ENCODE peak calls at places on chromosomes 16 and 17, in five cellular contexts. F, C, N, G and U are unnamed samples.

GRCh38 chr17:3691539-3692166 is 4.3 kb downstream of the P2RX5 start:
- DNase-seq in F (no peak), C (no peak), N (no peak), G (no peak), U (no peak)

GRCh38 chr16:65449526-65449925 is 327.7 kb upstream of the CDH11 start:
- DNase-seq in F (no peak), C (no peak), N (no peak), G (no peak), U (no peak)

GRCh38 chr17:18368948-18369347 is 5.6 kb upstream of the SHMT1 start:
- DNase-seq in F (no peak), C (no peak), N (no peak), G (no peak), U (no peak)

GRCh38 chr16:27489421-27489820 is 60.3 kb downstream of the GTF3C1 start:
- DNase-seq in F (no peak), C (no peak), N (no peak), G (no peak), U (no peak)

GRCh38 chr16:28925386-28926228 is 569 bp upstream of the RABEP2 start:
- DNase-seq in F (peak; percentile 91), C (peak; percentile 89), N (peak; percentile 67), G (peak; percentile 85), U (peak; percentile 80)

GRCh38 chr16:86227801-86228200 is 282.5 kb upstream of the FOXF1 start:
- DNase-seq in F (no peak), C (no peak), N (peak; percentile 0), G (no peak), U (no peak)

GRCh38 chr17:81018044-81018802 is 16.7 kb upstream of the BAIAP2 start:
- DNase-seq in F (peak; percentile 82), C (no peak), N (no peak), G (peak; percentile 36), U (no peak)

GRCh38 chr16:84851192-84852127 is 31.7 kb downstream of the CRISPLD2 start:
- DNase-seq in F (no peak), C (no peak), N (no peak), G (peak; percentile 95), U (no peak)

GRCh38 chr16:86826931-86827330 is 248.6 kb downstream of the FOXL1 start:
- DNase-seq in F (peak; percentile 91), C (no peak), N (no peak), G (no peak), U (peak; percentile 30)

GRCh38 chr16:85838381-85838780 is 38.9 kb downstream of the COX4I1 start:
- DNase-seq in F (no peak), C (no peak), N (no peak), G (no peak), U (no peak)

GRCh38 chr17:75073618-75074047 is 14.1 kb upstream of the SLC16A5 start:
- DNase-seq in F (no peak), C (no peak), N (no peak), G (no peak), U (no peak)

GRCh38 chr17:323721-324139 is 28.9 kb downstream of the RPH3AL start:
- DNase-seq in F (no peak), C (no peak), N (no peak), G (no peak), U (no peak)

GRCh38 chr17:55004484-55004883 is 35.9 kb downstream of the STXBP4 start:
- DNase-seq in F (no peak), C (no peak), N (no peak), G (no peak), U (no peak)

DNA sequence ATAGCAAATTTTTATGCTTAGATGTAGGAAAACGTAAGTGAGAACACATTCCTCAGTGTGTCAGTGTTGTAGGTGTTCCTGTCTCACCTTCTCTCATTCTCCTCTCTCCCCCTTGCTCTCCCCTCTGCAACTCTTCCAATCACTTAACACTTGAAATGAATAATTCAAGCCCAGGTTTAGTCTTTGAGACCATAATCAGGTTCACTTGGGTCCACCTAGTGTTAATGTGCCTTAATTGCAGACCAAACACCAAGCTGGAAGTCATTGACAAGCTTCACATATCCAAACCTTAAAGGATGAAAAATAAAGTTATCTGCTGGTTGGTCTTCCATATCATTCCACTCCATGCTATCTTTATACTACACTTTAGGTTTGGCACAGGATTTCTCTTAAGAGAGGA is 37.0 kb downstream of the STXBP4 start:
- DNase-seq in F (peak; percentile 30), C (no peak), N (no peak), G (peak; percentile 43), U (no peak)
- TF ChIP-seq CTCF in F (peak; percentile 58), C (peak; percentile 60), N (peak; percentile 26), G (peak; percentile 45), U (peak; percentile 36)

DNA sequence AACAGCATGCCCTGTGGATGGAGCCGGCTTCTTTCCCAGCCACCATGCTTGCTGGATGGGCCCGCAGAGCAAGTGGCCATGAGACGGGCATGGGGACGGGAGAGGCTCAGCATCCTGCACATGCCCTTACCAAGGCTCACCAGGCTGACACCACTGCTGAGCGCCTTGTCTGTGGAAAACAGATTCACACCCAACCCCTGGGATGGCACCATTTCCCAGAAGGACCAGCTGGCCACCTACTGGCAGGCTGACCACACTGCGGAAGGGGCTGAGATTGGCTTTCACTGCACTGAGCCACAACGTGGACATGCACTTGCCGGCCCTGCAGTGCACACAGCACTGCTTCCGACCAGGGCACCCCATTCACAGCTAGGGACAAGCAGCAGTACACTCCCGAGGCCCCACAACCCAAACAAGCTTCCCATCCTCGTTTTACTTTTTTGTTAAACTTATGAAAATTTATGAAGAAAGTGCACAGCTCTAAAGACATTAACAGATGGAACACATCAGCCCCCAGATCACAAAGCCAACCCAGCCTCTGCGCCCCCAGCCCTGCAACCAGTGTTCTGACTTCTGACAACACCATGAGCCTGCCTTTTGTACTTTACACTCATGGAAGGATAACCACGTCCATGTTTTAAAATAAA is 13.9 kb upstream of the KRTAP17-1 start:
- DNase-seq in F (peak; percentile 68), C (no peak), N (peak; percentile 23), G (peak; percentile 59), U (peak; percentile 61)
- TF ChIP-seq CTCF in F (peak; percentile 72), C (peak; percentile 37), N (peak; percentile 42), G (peak; percentile 86), U (peak; percentile 72)

DNA sequence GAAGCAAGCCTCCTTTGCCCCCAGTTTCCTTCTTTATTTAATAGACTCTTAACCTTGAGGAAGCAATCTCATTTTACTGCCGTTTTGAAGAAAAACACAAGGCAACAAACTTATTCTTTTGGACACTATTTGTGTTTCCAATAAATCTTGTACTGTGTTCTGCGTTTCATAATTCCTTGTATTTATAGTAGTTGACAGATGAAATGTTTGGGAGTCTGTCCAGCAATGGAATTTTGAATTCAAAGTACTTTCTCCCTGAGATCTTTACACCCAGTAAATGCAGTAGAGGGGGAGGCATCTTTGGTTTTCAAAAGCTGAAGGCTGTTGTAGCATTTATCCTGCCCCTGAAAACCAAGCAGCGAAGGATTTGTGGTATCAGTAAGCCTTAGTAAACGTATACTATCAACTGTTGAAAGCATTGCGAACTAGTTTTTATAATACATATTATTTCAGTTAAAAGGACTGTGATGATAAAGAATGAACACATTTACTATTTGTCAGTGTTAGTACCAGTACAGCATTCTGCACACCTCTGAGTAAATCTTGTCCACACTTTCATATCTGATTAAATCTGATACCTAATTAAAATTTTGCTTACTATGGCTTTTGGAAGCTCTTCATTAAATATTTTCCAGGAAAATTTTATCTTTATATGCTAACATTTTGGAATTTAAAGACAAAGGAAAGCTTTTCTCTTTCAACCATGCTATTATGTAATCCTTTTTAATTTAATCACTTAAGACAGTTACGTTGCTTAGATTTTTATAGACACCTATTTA is 83.1 kb downstream of the TNRC6C start:
- DNase-seq in F (no peak), C (no peak), N (no peak), G (peak; percentile 25), U (no peak)
- TF ChIP-seq CTCF in F (no peak), C (no peak), N (no peak), G (no peak), U (no peak)

GRCh38 chr16:50540711-50541007 is 7.5 kb upstream of the NKD1 start:
- DNase-seq in F (no peak), C (no peak), N (no peak), G (no peak), U (no peak)
- TF ChIP-seq CTCF in F (no peak), C (no peak), N (no peak), G (no peak), U (no peak)

GRCh38 chr17:28385037-28385797 is 13.7 kb downstream of the SARM1 start:
- DNase-seq in F (peak; percentile 31), C (no peak), N (peak; percentile 46), G (no peak), U (no peak)

GRCh38 chr17:28384281-28385036 is 13.0 kb downstream of the SARM1 start:
- DNase-seq in F (peak; percentile 52), C (peak; percentile 78), N (peak; percentile 90), G (no peak), U (peak; percentile 50)

GRCh38 chr17:28380572-28380907 is 9.0 kb downstream of the SARM1 start:
- DNase-seq in F (no peak), C (no peak), N (no peak), G (no peak), U (no peak)

GRCh38 chr17:28379814-28380571 is 8.5 kb downstream of the SARM1 start:
- DNase-seq in F (no peak), C (no peak), N (no peak), G (peak; percentile 47), U (no peak)

DNA sequence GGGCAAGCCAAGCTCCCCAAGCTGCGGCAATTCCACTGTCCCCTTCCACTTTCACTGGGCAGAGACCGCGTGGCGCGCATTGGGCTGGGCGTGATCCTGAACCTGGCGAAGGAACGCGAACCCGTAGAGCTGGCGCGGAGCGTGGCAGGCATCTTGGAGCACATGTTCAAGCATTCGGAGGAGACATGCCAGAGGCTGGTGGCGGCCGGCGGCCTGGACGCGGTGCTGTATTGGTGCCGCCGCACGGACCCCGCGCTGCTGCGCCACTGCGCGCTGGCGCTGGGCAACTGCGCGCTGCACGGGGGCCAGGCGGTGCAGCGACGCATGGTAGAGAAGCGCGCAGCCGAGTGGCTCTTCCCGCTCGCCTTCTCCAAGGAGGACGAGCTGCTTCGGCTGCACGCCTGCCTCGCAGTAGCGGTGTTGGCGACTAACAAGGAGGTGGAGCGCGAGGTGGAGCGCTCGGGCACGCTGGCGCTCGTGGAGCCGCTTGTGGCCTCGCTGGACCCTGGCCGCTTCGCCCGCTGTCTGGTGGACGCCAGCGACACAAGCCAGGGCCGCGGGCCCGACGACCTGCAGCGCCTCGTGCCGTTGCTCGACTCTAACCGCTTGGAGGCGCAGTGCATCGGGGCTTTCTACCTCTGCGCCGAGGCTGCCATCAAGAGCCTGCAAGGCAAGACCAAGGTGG is 9.8 kb downstream of the SARM1 start:
- DNase-seq in F (peak; percentile 89), C (no peak), N (no peak), G (no peak), U (peak; percentile 70)
- TF ChIP-seq CTCF in F (peak; percentile 71), C (no peak), N (no peak), G (no peak), U (peak; percentile 41)